ENCODE peak calls at places on chromosomes 13 and 19, in eight cellular contexts. One of them, this sample, is unnamed.

GRCh38 chr13:99178636-99179035 is 22.0 kb upstream of the UBAC2 start:
- DNase-seq in GM04504: no peak
- DNase-seq in activated T-cell treated with anti-CD3 and anti-CD28 coated beads for 48 hours: no peak
- DNase-seq in GM23248: no peak
- DNase-seq in non-pigmented ciliary epithelial cell: no peak
- DNase-seq in activated CD8-positive, alpha-beta memory T cell treated with anti-CD3 and anti-CD28 coated beads for 4 hours: no peak
- DNase-seq in ACHN: no peak
- DNase-seq in activated CD4-positive, alpha-beta T cell treated with anti-CD3 and anti-CD28 coated beads, Interleukin-2, amount 50 U/mL, for 48 hours: no peak
- DNase-seq in this sample: no peak

GRCh38 chr13:45934283-45934682 is 82.7 kb upstream of the SIAH3 start:
- DNase-seq in activated CD8-positive, alpha-beta memory T cell treated with anti-CD3 and anti-CD28 coated beads for 4 hours: no peak
- DNase-seq in non-pigmented ciliary epithelial cell: no peak
- DNase-seq in activated T-cell treated with anti-CD3 and anti-CD28 coated beads for 48 hours: no peak
- DNase-seq in ACHN: no peak
- DNase-seq in GM23248: no peak
- DNase-seq in activated CD4-positive, alpha-beta T cell treated with anti-CD3 and anti-CD28 coated beads, Interleukin-2, amount 50 U/mL, for 48 hours: no peak
- DNase-seq in GM04504: no peak
- DNase-seq in this sample: no peak

GRCh38 chr13:84985860-84986259 is 813.4 kb downstream of the SLITRK6 start:
- DNase-seq in non-pigmented ciliary epithelial cell: no peak
- DNase-seq in activated CD4-positive, alpha-beta T cell treated with anti-CD3 and anti-CD28 coated beads, Interleukin-2, amount 50 U/mL, for 48 hours: no peak
- DNase-seq in activated T-cell treated with anti-CD3 and anti-CD28 coated beads for 48 hours: no peak
- DNase-seq in ACHN: no peak
- DNase-seq in GM23248: no peak
- DNase-seq in GM04504: no peak
- DNase-seq in activated CD8-positive, alpha-beta memory T cell treated with anti-CD3 and anti-CD28 coated beads for 4 hours: no peak
- DNase-seq in this sample: no peak

GRCh38 chr13:47374741-47375140 is 477.9 kb upstream of the HTR2A start:
- DNase-seq in activated CD8-positive, alpha-beta memory T cell treated with anti-CD3 and anti-CD28 coated beads for 4 hours: no peak
- DNase-seq in activated T-cell treated with anti-CD3 and anti-CD28 coated beads for 48 hours: no peak
- DNase-seq in non-pigmented ciliary epithelial cell: no peak
- DNase-seq in ACHN: no peak
- DNase-seq in GM23248: no peak
- DNase-seq in activated CD4-positive, alpha-beta T cell treated with anti-CD3 and anti-CD28 coated beads, Interleukin-2, amount 50 U/mL, for 48 hours: no peak
- DNase-seq in GM04504: no peak
- DNase-seq in this sample: no peak

GRCh38 chr19:45305421-45305820 is 17.3 kb downstream of the CKM start:
- DNase-seq in ACHN: no peak
- DNase-seq in GM23248: no peak
- DNase-seq in activated CD4-positive, alpha-beta T cell treated with anti-CD3 and anti-CD28 coated beads, Interleukin-2, amount 50 U/mL, for 48 hours: no peak
- DNase-seq in GM04504: no peak
- DNase-seq in non-pigmented ciliary epithelial cell: no peak
- DNase-seq in activated T-cell treated with anti-CD3 and anti-CD28 coated beads for 48 hours: no peak
- DNase-seq in activated CD8-positive, alpha-beta memory T cell treated with anti-CD3 and anti-CD28 coated beads for 4 hours: no peak
- DNase-seq in this sample: no peak

GRCh38 chr13:71879129-71879535 is 12.1 kb upstream of the DACH1 start:
- DNase-seq in activated CD8-positive, alpha-beta memory T cell treated with anti-CD3 and anti-CD28 coated beads for 4 hours: no peak
- DNase-seq in GM23248: peak
- DNase-seq in activated T-cell treated with anti-CD3 and anti-CD28 coated beads for 48 hours: no peak
- DNase-seq in ACHN: peak
- DNase-seq in GM04504: no peak
- DNase-seq in activated CD4-positive, alpha-beta T cell treated with anti-CD3 and anti-CD28 coated beads, Interleukin-2, amount 50 U/mL, for 48 hours: no peak
- DNase-seq in non-pigmented ciliary epithelial cell: peak
- DNase-seq in this sample: peak

GRCh38 chr13:39565036-39565949 is 37.7 kb downstream of the LHFPL6 start:
- DNase-seq in GM04504: peak
- DNase-seq in GM23248: peak
- DNase-seq in activated T-cell treated with anti-CD3 and anti-CD28 coated beads for 48 hours: no peak
- DNase-seq in activated CD8-positive, alpha-beta memory T cell treated with anti-CD3 and anti-CD28 coated beads for 4 hours: no peak
- DNase-seq in activated CD4-positive, alpha-beta T cell treated with anti-CD3 and anti-CD28 coated beads, Interleukin-2, amount 50 U/mL, for 48 hours: peak
- DNase-seq in non-pigmented ciliary epithelial cell: peak
- DNase-seq in ACHN: peak
- DNase-seq in this sample: peak

GRCh38 chr13:73273737-73274136 is 214.9 kb downstream of the KLF5 start:
- DNase-seq in GM04504: peak
- DNase-seq in GM23248: peak
- DNase-seq in activated T-cell treated with anti-CD3 and anti-CD28 coated beads for 48 hours: no peak
- DNase-seq in non-pigmented ciliary epithelial cell: peak
- DNase-seq in activated CD8-positive, alpha-beta memory T cell treated with anti-CD3 and anti-CD28 coated beads for 4 hours: no peak
- DNase-seq in ACHN: peak
- DNase-seq in activated CD4-positive, alpha-beta T cell treated with anti-CD3 and anti-CD28 coated beads, Interleukin-2, amount 50 U/mL, for 48 hours: no peak
- DNase-seq in this sample: no peak

GRCh38 chr13:26855071-26855470 is 94.5 kb upstream of the GPR12 start:
- DNase-seq in non-pigmented ciliary epithelial cell: no peak
- DNase-seq in ACHN: no peak
- DNase-seq in activated CD8-positive, alpha-beta memory T cell treated with anti-CD3 and anti-CD28 coated beads for 4 hours: no peak
- DNase-seq in activated CD4-positive, alpha-beta T cell treated with anti-CD3 and anti-CD28 coated beads, Interleukin-2, amount 50 U/mL, for 48 hours: no peak
- DNase-seq in activated T-cell treated with anti-CD3 and anti-CD28 coated beads for 48 hours: no peak
- DNase-seq in GM04504: no peak
- DNase-seq in GM23248: no peak
- DNase-seq in this sample: no peak

GRCh38 chr19:42433503-42434260 is 6.5 kb upstream of the LIPE start:
- DNase-seq in activated CD8-positive, alpha-beta memory T cell treated with anti-CD3 and anti-CD28 coated beads for 4 hours: peak
- DNase-seq in non-pigmented ciliary epithelial cell: no peak
- DNase-seq in ACHN: peak
- DNase-seq in activated T-cell treated with anti-CD3 and anti-CD28 coated beads for 48 hours: peak
- DNase-seq in GM04504: no peak
- DNase-seq in activated CD4-positive, alpha-beta T cell treated with anti-CD3 and anti-CD28 coated beads, Interleukin-2, amount 50 U/mL, for 48 hours: peak
- DNase-seq in GM23248: peak
- DNase-seq in this sample: peak

GRCh38 chr13:25771208-25771607 is 280.6 kb downstream of the SHISA2 start:
- DNase-seq in activated CD8-positive, alpha-beta memory T cell treated with anti-CD3 and anti-CD28 coated beads for 4 hours: no peak
- DNase-seq in GM23248: no peak
- DNase-seq in ACHN: no peak
- DNase-seq in activated CD4-positive, alpha-beta T cell treated with anti-CD3 and anti-CD28 coated beads, Interleukin-2, amount 50 U/mL, for 48 hours: no peak
- DNase-seq in GM04504: no peak
- DNase-seq in non-pigmented ciliary epithelial cell: no peak
- DNase-seq in activated T-cell treated with anti-CD3 and anti-CD28 coated beads for 48 hours: no peak
- DNase-seq in this sample: no peak

GRCh38 chr13:66139701-66140100 is 1090.4 kb downstream of the PCDH9 start:
- DNase-seq in GM04504: no peak
- DNase-seq in GM23248: no peak
- DNase-seq in activated T-cell treated with anti-CD3 and anti-CD28 coated beads for 48 hours: no peak
- DNase-seq in non-pigmented ciliary epithelial cell: no peak
- DNase-seq in ACHN: no peak
- DNase-seq in activated CD8-positive, alpha-beta memory T cell treated with anti-CD3 and anti-CD28 coated beads for 4 hours: no peak
- DNase-seq in activated CD4-positive, alpha-beta T cell treated with anti-CD3 and anti-CD28 coated beads, Interleukin-2, amount 50 U/mL, for 48 hours: no peak
- DNase-seq in this sample: no peak

GRCh38 chr13:34360702-34361101 is 542.8 kb downstream of the RFC3 start:
- DNase-seq in GM23248: no peak
- DNase-seq in GM04504: no peak
- DNase-seq in ACHN: no peak
- DNase-seq in activated CD4-positive, alpha-beta T cell treated with anti-CD3 and anti-CD28 coated beads, Interleukin-2, amount 50 U/mL, for 48 hours: no peak
- DNase-seq in non-pigmented ciliary epithelial cell: no peak
- DNase-seq in activated CD8-positive, alpha-beta memory T cell treated with anti-CD3 and anti-CD28 coated beads for 4 hours: no peak
- DNase-seq in activated T-cell treated with anti-CD3 and anti-CD28 coated beads for 48 hours: no peak
- DNase-seq in this sample: no peak